ENCODE peak calls at places on chromosomes 13 and 19, in four cellular contexts. I is gastrocnemius medialis, M is AG08395, Y is glutamatergic neuron. Z is an unnamed sample.

GRCh38 chr19:11984986-11985385 is 20.1 kb downstream of the ZNF763 start:
- DNase-seq in I (no peak), M (no peak), Y (peak; percentile 29), Z (no peak)

GRCh38 chr13:94433055-94433947 is 46.2 kb downstream of the DCT start:
- DNase-seq in I (no peak), M (no peak), Y (no peak), Z (peak; percentile 33)

GRCh38 chr13:95926231-95926630 is 127.0 kb downstream of the UGGT2 start:
- DNase-seq in I (no peak), M (no peak), Y (no peak), Z (no peak)

GRCh38 chr19:35136977-35137702 is 1.5 kb upstream of the FXYD1 start:
- DNase-seq in I (no peak), M (no peak), Y (no peak), Z (no peak)

GRCh38 chr19:38228491-38229439 is 4.7 kb upstream of the DPF1 start:
- DNase-seq in I (no peak), M (no peak), Y (peak; percentile 86), Z (no peak)

GRCh38 chr13:39599842-39600241 is 3.2 kb downstream of the LHFPL6 start:
- DNase-seq in I (no peak), M (no peak), Y (no peak), Z (no peak)

GRCh38 chr19:13466697-13467096 is 39.6 kb downstream of the CACNA1A start:
- DNase-seq in I (no peak), M (no peak), Y (no peak), Z (no peak)

GRCh38 chr13:72643339-72643989 is 84.0 kb downstream of the MZT1 start:
- DNase-seq in I (no peak), M (peak; percentile 24), Y (peak; percentile 64), Z (no peak)

GRCh38 chr13:43303040-43303729 is 279.8 kb downstream of the DNAJC15 start:
- DNase-seq in I (peak; percentile 73), M (peak; percentile 60), Y (peak; percentile 64), Z (peak; percentile 82)

GRCh38 chr19:1143828-1144399 is 30.2 kb downstream of the SBNO2 start:
- DNase-seq in I (no peak), M (no peak), Y (no peak), Z (peak; percentile 42)

GRCh38 chr13:39913928-39914327 is 258.5 kb downstream of the COG6 start:
- DNase-seq in I (peak; percentile 37), M (no peak), Y (no peak), Z (no peak)

GRCh38 chr19:1315470-1316166 is 29.9 kb downstream of the EFNA2 start:
- DNase-seq in I (no peak), M (peak; percentile 70), Y (peak; percentile 75), Z (peak; percentile 60)

GRCh38 chr13:32581177-32581786 is 5.0 kb upstream of the PDS5B start:
- DNase-seq in I (no peak), M (peak; percentile 38), Y (no peak), Z (no peak)

GRCh38 chr13:45931211-45931610 is 79.7 kb upstream of the SIAH3 start:
- DNase-seq in I (no peak), M (no peak), Y (no peak), Z (no peak)

GRCh38 chr13:45194081-45194939 is 6.5 kb downstream of the KCTD4 start:
- DNase-seq in I (no peak), M (no peak), Y (peak; percentile 37), Z (no peak)

GRCh38 chr19:45173816-45174215 is 4.2 kb downstream of the TRAPPC6A start:
- DNase-seq in I (no peak), M (peak; percentile 17), Y (no peak), Z (no peak)

GRCh38 chr19:46718934-46719551 is 2.1 kb upstream of the PRKD2 start:
- DNase-seq in I (no peak), M (no peak), Y (no peak), Z (no peak)

GRCh38 chr13:81116461-81117282 is 775.7 kb upstream of the SPRY2 start:
- DNase-seq in I (peak; percentile 47), M (no peak), Y (no peak), Z (no peak)

GRCh38 chr13:60931858-60932546 is 483.6 kb downstream of the PCDH20 start:
- DNase-seq in I (no peak), M (no peak), Y (no peak), Z (no peak)

GRCh38 chr19:11373166-11373884 is 1.1 kb upstream of the SWSAP1 start:
- DNase-seq in I (no peak), M (no peak), Y (peak; percentile 86), Z (no peak)

GRCh38 chr19:53365134-53365898 is at the start of gene ZNF525:
- DNase-seq in I (peak; percentile 59), M (peak; percentile 83), Y (peak; percentile 94), Z (peak; percentile 90)

GRCh38 chr19:39416626-39417120 is 4.2 kb downstream of the PLEKHG2 start:
- DNase-seq in I (no peak), M (no peak), Y (peak; percentile 28), Z (no peak)

GRCh38 chr13:54226866-54227265 is 1198.3 kb downstream of the OLFM4 start:
- DNase-seq in I (no peak), M (no peak), Y (no peak), Z (no peak)

GRCh38 chr13:37640499-37640898 is 41.9 kb upstream of the POSTN start:
- DNase-seq in I (no peak), M (peak; percentile 60), Y (no peak), Z (no peak)

GRCh38 chr13:34201050-34201913 is 383.3 kb downstream of the RFC3 start:
- DNase-seq in I (no peak), M (peak; percentile 72), Y (no peak), Z (no peak)

Z was measured in psoas muscle.